ENCODE peak calls at places on chromosome 11, in eight cellular contexts. X is naive thymus-derived CD4-positive, alpha-beta T cell; Z is CD8-positive, alpha-beta memory T cell; K is pancreas; D is heart left ventricle; U is effector memory CD4-positive, alpha-beta T cell; A is aorta; L is neural progenitor cell. Q is an unnamed sample.
A peak's percentile ranks its signal among the peaks of the same experiment; 100 is the strongest.

GRCh38 chr11:111336062-111336461 is 37.7 kb downstream of the POU2AF3 start:
- DNase-seq in Z (no peak), K (no peak), A (no peak), L (no peak), U (no peak), X (no peak), D (no peak), Q (no peak)

GRCh38 chr11:129911298-129911697 is 15.9 kb upstream of the NFRKB start:
- DNase-seq in L (no peak), D (no peak), Z (no peak), K (no peak), A (no peak), X (no peak), U (no peak), Q (no peak)

GRCh38 chr11:8442301-8442700 is 151.7 kb downstream of the STK33 start:
- DNase-seq in A (no peak), Z (no peak), X (no peak), K (no peak), D (no peak), U (no peak), L (peak; percentile 53), Q (no peak)

GRCh38 chr11:120178441-120179070 is 32.3 kb upstream of the OAF start:
- DNase-seq in X (no peak), D (no peak), A (no peak), L (no peak), K (no peak), U (no peak), Z (no peak), Q (no peak)

GRCh38 chr11:124763156-124763947 is 1.3 kb upstream of the ESAM start:
- DNase-seq in L (peak; percentile 95), K (peak; percentile 90), U (peak; percentile 76), X (peak; percentile 84), D (peak; percentile 88), Z (peak; percentile 80), A (peak; percentile 89), Q (peak; percentile 95)

GRCh38 chr11:134514354-134514951 is 102.4 kb upstream of the B3GAT1 start:
- DNase-seq in K (no peak), U (no peak), A (no peak), D (no peak), X (no peak), Z (no peak), L (no peak), Q (no peak)

GRCh38 chr11:73218106-73218829 is at the start of gene P2RY2:
- DNase-seq in U (no peak), L (peak; percentile 88), Z (no peak), D (peak; percentile 85), X (no peak), A (peak; percentile 86), K (peak; percentile 87), Q (peak; percentile 75)

GRCh38 chr11:76599041-76600013 is 71.2 kb downstream of the LRRC32 start:
- DNase-seq in L (no peak), X (no peak), A (peak; percentile 45), D (no peak), K (no peak), Z (no peak), U (no peak), Q (peak; percentile 97)

GRCh38 chr11:83543918-83544491 is 257.8 kb upstream of the CCDC90B start:
- DNase-seq in L (no peak), X (no peak), U (no peak), A (no peak), K (no peak), Z (no peak), D (no peak), Q (no peak)

GRCh38 chr11:117915219-117915618 is 14.0 kb downstream of the TMPRSS13 start:
- DNase-seq in D (no peak), U (no peak), L (peak; percentile 29), Z (no peak), K (no peak), A (no peak), X (no peak), Q (no peak)

GRCh38 chr11:112016765-112017356 is 8.3 kb upstream of the DLAT start:
- DNase-seq in D (no peak), X (no peak), A (no peak), U (no peak), K (no peak), Z (no peak), L (no peak), Q (no peak)

GRCh38 chr11:118910309-118911112 is 15.2 kb downstream of the BCL9L start:
- DNase-seq in L (peak; percentile 95), Z (peak; percentile 53), U (peak; percentile 48), D (peak; percentile 80), A (peak; percentile 87), K (peak; percentile 78), X (no peak), Q (peak; percentile 93)

GRCh38 chr11:123218451-123218850 is 23.4 kb upstream of the CLMP start:
- DNase-seq in D (no peak), X (no peak), Z (no peak), K (no peak), U (no peak), L (no peak), A (no peak), Q (peak; percentile 53)

GRCh38 chr11:45146072-45147016 is at the start of gene PRDM11:
- DNase-seq in A (peak; percentile 85), D (peak; percentile 66), U (peak; percentile 45), X (peak; percentile 54), L (peak; percentile 77), Z (peak; percentile 53), K (peak; percentile 87), Q (peak; percentile 69)

GRCh38 chr11:15896026-15896425 is 460.3 kb downstream of the SOX6 start:
- DNase-seq in D (no peak), K (no peak), U (no peak), L (no peak), X (no peak), Z (no peak), A (no peak), Q (no peak)

GRCh38 chr11:66863428-66864125 is 6.7 kb downstream of the LRFN4 start:
- DNase-seq in U (no peak), X (no peak), Z (no peak), L (no peak), A (no peak), K (no peak), D (no peak), Q (no peak)

GRCh38 chr11:96332236-96332761 is 10.7 kb downstream of the MAML2 start:
- DNase-seq in Z (no peak), A (no peak), X (no peak), K (no peak), U (no peak), L (peak; percentile 32), D (no peak), Q (peak; percentile 81)

GRCh38 chr11:96334219-96334618 is 8.8 kb downstream of the MAML2 start:
- DNase-seq in Z (no peak), A (no peak), L (no peak), U (no peak), K (no peak), D (no peak), X (no peak), Q (no peak)

GRCh38 chr11:96331556-96332168 is 11.3 kb downstream of the MAML2 start:
- DNase-seq in D (no peak), U (no peak), K (no peak), L (no peak), A (no peak), Z (no peak), X (no peak), Q (no peak)

GRCh38 chr11:96335389-96335788 is 7.6 kb downstream of the MAML2 start:
- DNase-seq in Z (no peak), A (no peak), D (no peak), L (no peak), U (no peak), K (no peak), X (no peak), Q (no peak)

DNA sequence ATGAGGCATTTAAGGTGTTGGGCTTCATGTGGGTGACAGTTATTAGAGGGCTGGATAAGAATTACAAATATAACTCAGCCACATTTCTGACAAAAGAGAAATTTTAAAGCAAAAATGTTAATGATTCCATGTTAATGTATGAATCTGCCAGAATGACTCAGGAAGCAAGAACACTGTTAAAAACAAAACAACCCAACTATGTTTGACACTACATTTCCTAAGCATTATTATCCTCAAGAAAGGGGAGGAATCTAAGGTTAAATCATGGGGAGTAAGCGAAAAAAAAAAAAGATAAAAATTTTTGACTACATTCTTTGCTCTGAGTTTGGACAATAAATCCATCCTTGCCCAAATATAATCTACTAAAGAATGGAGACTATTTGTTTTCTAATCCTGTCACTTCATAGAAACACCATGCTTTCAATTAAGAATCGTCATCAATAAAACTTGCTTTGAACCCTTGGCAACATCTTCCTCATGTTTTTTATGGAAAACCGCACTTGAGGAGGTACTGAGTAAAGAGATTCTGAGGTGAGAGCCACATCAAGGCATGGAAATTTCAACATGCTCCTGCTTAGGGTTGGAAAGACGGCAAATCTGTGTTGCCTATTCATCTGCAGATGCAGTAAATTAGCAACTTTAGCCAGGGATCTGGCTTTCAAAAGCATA is 9.8 kb downstream of the MAML2 start:
- DNase-seq in Z (no peak), X (no peak), A (no peak), D (no peak), U (no peak), L (no peak), K (no peak), Q (peak; percentile 49)
- H3K27ac ChIP-seq in Z (no peak overlapping the region), X (no peak overlapping the region), A (no peak overlapping the region), D (no peak overlapping the region), U (no peak overlapping the region), L (no peak overlapping the region), K (no peak overlapping the region), Q (no peak overlapping the region)

DNA sequence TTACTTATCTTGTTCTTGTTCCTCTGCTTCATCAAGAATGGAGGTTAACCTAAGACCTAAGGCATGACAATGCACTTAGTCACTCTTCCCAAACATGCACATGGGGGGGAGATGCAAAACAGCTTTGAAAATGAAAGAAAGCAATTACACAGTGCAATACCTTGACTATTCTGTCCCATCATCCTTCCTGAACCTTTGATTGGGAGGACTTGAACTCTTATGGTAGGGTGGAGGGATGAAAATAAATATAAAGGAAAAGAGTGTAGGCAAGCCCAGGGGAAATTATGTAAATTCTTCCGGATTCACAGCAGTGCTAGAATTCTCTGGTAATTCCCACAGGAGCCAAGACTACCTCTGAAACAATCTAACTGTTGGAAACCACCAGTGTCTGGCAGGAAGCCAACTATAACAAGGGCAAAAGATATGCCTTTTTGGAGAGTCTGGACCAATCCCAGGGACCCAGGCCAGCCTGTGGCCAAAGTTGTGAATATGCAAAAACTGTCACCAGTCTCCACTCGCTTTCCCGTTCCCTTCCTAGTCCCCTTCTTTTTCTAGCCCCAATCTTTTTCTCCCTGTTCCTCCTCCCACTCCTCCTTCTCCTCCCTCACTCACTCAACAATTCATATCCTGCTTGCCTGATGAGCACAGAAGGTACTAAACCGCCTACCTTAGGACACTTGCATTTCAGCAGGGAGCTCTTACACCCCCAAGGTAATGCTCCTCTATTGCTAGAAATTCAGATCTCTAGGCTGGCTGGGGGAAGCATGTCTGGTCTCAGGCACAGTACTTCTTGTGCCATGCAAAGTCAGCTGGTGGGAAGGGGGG is 2.5 kb upstream of the RCN1 start:
- DNase-seq in U (no peak), A (peak; percentile 88), X (no peak), K (peak; percentile 44), L (no peak), Z (no peak), D (peak; percentile 81), Q (peak; percentile 75)
- H3K27ac ChIP-seq in U (no peak overlapping the region), A (no peak overlapping the region), X (no peak overlapping the region), K (no peak overlapping the region), L (no peak overlapping the region), Z (no peak overlapping the region), D (peak overlapping the region; percentile 32), Q (peak overlapping the region; percentile 16)

GRCh38 chr11:1548221-1549070 is 23.6 kb downstream of the DUSP8 start:
- DNase-seq in A (peak; percentile 83), X (no peak), L (peak; percentile 56), Z (no peak), D (peak; percentile 85), U (no peak), K (peak; percentile 86), Q (no peak)
- H3K27ac ChIP-seq in A (peak overlapping the region; percentile 68), X (no peak overlapping the region), L (no peak overlapping the region), Z (no peak overlapping the region), D (peak overlapping the region; percentile 92), U (no peak overlapping the region), K (no peak overlapping the region), Q (no peak overlapping the region)

GRCh38 chr11:78733031-78733430 is 158.4 kb upstream of the NARS2 start:
- DNase-seq in U (no peak), X (no peak), L (no peak), K (no peak), Z (no peak), A (no peak), D (no peak), Q (no peak)
- H3K27ac ChIP-seq in U (no peak overlapping the region), X (no peak overlapping the region), L (no peak overlapping the region), K (no peak overlapping the region), Z (no peak overlapping the region), A (no peak overlapping the region), D (no peak overlapping the region), Q (no peak overlapping the region)